ENCODE peak calls at places on chromosomes 3 and 15, in ten cellular contexts. T is mammary epithelial cell, X is fibroblast of pulmonary artery, R is esophagus squamous epithelium, W is epithelial cell of esophagus, V is stomach, G is GM13977, U is heart right ventricle, K is pancreas, S is lower leg skin. Z is an unnamed sample.

GRCh38 chr3:178048768-178049167 is 487.5 kb upstream of the KCNMB2 start:
- DNase-seq in T (no peak), X (no peak), R (no peak), W (no peak), V (no peak), G (no peak), U (no peak), K (no peak), S (no peak), Z (no peak)

GRCh38 chr15:74320358-74321247 is 46.8 kb downstream of the CYP11A1 start:
- DNase-seq in T (peak), X (peak), R (no peak), W (peak), V (peak), G (peak), U (peak), K (peak), S (peak), Z (no peak)

GRCh38 chr15:55879181-55879580 is 114.2 kb downstream of the NEDD4 start:
- DNase-seq in T (no peak), X (peak), R (no peak), W (no peak), V (no peak), G (no peak), U (no peak), K (no peak), S (no peak), Z (no peak)

GRCh38 chr15:48681274-48681840 is 35.8 kb upstream of the FBN1 start:
- DNase-seq in T (peak), X (peak), R (no peak), W (peak), V (no peak), G (no peak), U (no peak), K (no peak), S (no peak), Z (no peak)

GRCh38 chr3:168531116-168531515 is 435.4 kb upstream of the GOLIM4 start:
- DNase-seq in T (no peak), X (no peak), R (no peak), W (no peak), V (no peak), G (no peak), U (no peak), K (no peak), S (no peak), Z (no peak)

GRCh38 chr3:111173328-111173900 is 101.8 kb downstream of the NECTIN3 start:
- DNase-seq in T (peak), X (peak), R (no peak), W (peak), V (no peak), G (no peak), U (no peak), K (no peak), S (no peak), Z (no peak)

GRCh38 chr3:171363211-171363610 is 97.0 kb downstream of the TNIK start:
- DNase-seq in T (no peak), X (no peak), R (no peak), W (no peak), V (no peak), G (no peak), U (no peak), K (no peak), S (no peak), Z (no peak)

GRCh38 chr3:157406376-157406775 is 30.3 kb upstream of the PTX3 start:
- DNase-seq in T (no peak), X (no peak), R (no peak), W (no peak), V (no peak), G (no peak), U (no peak), K (no peak), S (no peak), Z (no peak)

GRCh38 chr3:194138098-194138474 is 2.1 kb downstream of the HES1 start:
- DNase-seq in T (peak), X (peak), R (no peak), W (peak), V (no peak), G (no peak), U (no peak), K (no peak), S (no peak), Z (no peak)

GRCh38 chr3:161475905-161476304 is 20.7 kb upstream of the OTOL1 start:
- DNase-seq in T (peak), X (peak), R (no peak), W (peak), V (no peak), G (no peak), U (no peak), K (no peak), S (no peak), Z (no peak)

GRCh38 chr3:77254967-77255831 is 215.3 kb downstream of the ROBO2 start:
- DNase-seq in T (peak), X (peak), R (no peak), W (peak), V (peak), G (peak), U (no peak), K (peak), S (no peak), Z (no peak)

GRCh38 chr3:16480861-16481569 is 32.5 kb downstream of the RFTN1 start:
- DNase-seq in T (peak), X (peak), R (no peak), W (no peak), V (no peak), G (no peak), U (no peak), K (no peak), S (no peak), Z (no peak)

GRCh38 chr3:59265566-59265965 is 215.7 kb upstream of the CFAP20DC start:
- DNase-seq in T (no peak), X (no peak), R (no peak), W (peak), V (peak), G (no peak), U (no peak), K (no peak), S (no peak), Z (no peak)

GRCh38 chr3:69294014-69294771 is 91.7 kb downstream of the FRMD4B start:
- DNase-seq in T (peak), X (peak), R (no peak), W (peak), V (no peak), G (peak), U (no peak), K (no peak), S (no peak), Z (no peak)

GRCh38 chr3:119660474-119661150 is at the start of gene POPDC2:
- DNase-seq in T (no peak), X (peak), R (no peak), W (no peak), V (no peak), G (no peak), U (no peak), K (no peak), S (no peak), Z (no peak)

GRCh38 chr3:119663885-119664284 is 3.5 kb upstream of the POPDC2 start:
- DNase-seq in T (no peak), X (peak), R (no peak), W (no peak), V (no peak), G (no peak), U (no peak), K (no peak), S (no peak), Z (no peak)

GRCh38 chr3:119664370-119664769 is 4.0 kb upstream of the POPDC2 start:
- DNase-seq in T (peak), X (peak), R (no peak), W (peak), V (no peak), G (no peak), U (no peak), K (no peak), S (no peak), Z (no peak)

GRCh38 chr3:119664850-119665379 is 4.5 kb upstream of the POPDC2 start:
- DNase-seq in T (no peak), X (peak), R (no peak), W (peak), V (no peak), G (no peak), U (no peak), K (no peak), S (no peak), Z (no peak)

GRCh38 chr3:119662604-119663377 is 2.4 kb upstream of the POPDC2 start:
- DNase-seq in T (no peak), X (peak), R (no peak), W (no peak), V (no peak), G (no peak), U (no peak), K (no peak), S (no peak), Z (no peak)
- TF ChIP-seq CTCF in T (no peak), X (peak), R (no peak), W (no peak), V (no peak), G (no peak), U (peak), K (no peak), S (no peak), Z (no peak)

GRCh38 chr3:167100200-167100599 is 279.9 kb downstream of the ZBBX start:
- DNase-seq in T (no peak), X (no peak), R (no peak), W (no peak), V (no peak), G (no peak), U (no peak), K (no peak), S (no peak), Z (no peak)

GRCh38 chr3:167100651-167101050 is 279.4 kb downstream of the ZBBX start:
- DNase-seq in T (no peak), X (no peak), R (no peak), W (no peak), V (no peak), G (no peak), U (no peak), K (no peak), S (no peak), Z (no peak)

GRCh38 chr3:167106456-167106855 is 273.6 kb downstream of the ZBBX start:
- DNase-seq in T (no peak), X (no peak), R (no peak), W (no peak), V (no peak), G (no peak), U (no peak), K (no peak), S (no peak), Z (no peak)

DNA sequence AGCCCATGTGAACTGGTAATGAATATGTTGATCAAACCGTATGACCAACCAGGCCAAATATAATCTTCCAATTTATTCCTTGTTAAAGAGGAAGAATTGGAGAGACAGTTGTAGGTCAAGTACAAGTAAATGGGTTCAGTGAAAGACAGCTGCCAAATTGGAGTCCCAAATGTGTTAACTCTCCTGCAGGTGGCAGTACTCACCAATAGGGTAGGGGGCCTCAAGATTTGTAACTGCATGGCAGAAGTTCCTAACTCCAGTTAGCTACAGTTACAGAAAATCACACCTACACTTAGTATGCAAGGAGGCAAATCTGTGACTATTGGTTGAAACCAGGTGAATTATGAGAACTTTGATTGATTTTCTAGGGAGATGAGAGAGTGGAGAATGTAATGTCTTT is 278.0 kb downstream of the ZBBX start:
- DNase-seq in T (no peak), X (no peak), R (no peak), W (no peak), V (no peak), G (no peak), U (no peak), K (peak), S (no peak), Z (no peak)
- TF ChIP-seq CTCF in T (no peak), X (no peak), R (no peak), W (no peak), V (no peak), G (peak), U (peak), K (no peak), S (no peak), Z (peak)

DNA sequence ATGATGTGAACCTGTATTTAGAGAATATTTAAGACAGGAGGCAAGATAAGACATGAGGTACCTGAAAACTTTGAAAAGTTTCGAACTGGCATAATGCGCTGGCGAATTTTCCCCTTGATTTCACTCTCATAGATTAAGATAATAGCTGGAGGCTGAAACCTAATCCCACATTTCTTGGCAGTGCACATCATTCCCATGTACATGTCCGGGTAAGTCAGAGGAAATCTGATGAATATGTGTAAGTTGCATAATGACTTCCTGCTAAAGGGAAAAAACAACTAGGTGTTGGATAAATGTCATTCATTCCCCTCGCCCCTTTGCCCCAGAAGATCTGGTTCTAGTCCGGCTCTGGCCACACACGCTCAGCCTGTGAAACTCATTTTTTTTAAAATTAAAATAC is 3.6 kb downstream of the CEP19 start:
- DNase-seq in T (no peak), X (peak), R (no peak), W (peak), V (no peak), G (no peak), U (no peak), K (no peak), S (no peak), Z (no peak)
- TF ChIP-seq CTCF in T (no peak), X (no peak), R (no peak), W (no peak), V (no peak), G (no peak), U (no peak), K (no peak), S (no peak), Z (no peak)

GRCh38 chr3:184808021-184808420 is 3.9 kb upstream of the VPS8 start:
- DNase-seq in T (no peak), X (no peak), R (no peak), W (no peak), V (no peak), G (no peak), U (no peak), K (no peak), S (no peak), Z (no peak)
- TF ChIP-seq CTCF in T (no peak), X (no peak), R (no peak), W (peak), V (no peak), G (no peak), U (peak), K (no peak), S (no peak), Z (peak)

DNA sequence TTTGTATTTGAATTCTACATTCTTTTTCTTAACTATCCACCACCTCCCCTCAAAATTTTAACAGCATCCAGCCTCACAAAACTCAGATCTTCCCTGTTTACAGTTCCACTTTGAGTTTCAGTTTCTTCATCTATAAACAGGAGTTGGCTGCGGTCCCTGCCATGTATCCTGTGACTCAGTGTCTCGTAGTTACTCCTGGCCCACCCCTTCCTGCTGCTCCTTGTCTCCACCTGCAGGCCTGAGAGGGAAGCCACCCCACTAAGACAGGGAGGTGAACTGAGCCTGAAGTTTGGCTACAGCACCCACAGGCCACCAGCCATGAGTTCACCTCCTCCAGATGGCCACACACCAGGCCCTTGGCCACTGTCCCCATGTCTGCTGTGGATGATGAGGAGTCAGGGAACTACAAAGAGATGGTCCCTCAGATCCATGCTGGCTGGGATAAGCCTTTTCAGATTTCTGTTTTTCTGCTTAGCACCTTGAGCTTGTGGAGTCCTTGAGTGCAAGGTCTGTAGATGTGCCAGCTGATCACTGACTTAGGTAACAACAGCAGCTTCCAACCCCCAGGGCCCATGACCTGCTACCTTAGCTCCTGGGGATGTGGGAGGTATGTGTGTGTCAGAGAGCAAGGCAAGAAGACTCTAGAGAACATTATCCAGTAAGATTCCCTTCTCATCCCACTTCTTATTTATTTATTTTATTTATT is 37.5 kb downstream of the CD86 start:
- DNase-seq in T (peak), X (peak), R (no peak), W (peak), V (no peak), G (no peak), U (peak), K (no peak), S (no peak), Z (no peak)
- TF ChIP-seq CTCF in T (peak), X (peak), R (peak), W (peak), V (no peak), G (peak), U (no peak), K (no peak), S (no peak), Z (peak)

DNA sequence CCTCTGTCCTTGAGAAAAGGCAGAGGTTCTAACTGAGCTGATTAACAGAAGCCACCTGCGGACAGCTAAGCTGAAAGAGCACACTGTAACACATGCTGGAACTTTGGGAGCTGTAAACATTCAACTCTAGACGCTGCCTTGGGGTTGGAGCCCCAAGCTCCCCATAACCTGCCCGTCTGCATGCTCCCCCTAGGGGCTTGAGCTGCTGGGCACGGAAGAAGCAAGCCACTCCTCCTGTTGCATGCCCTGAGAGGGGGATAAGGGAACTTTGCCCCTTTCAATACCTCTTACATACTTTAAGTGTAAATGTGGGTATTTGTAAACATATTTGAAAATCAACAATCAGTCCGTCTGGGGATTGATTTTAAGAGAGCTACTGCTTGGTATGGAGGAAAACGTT is 188.4 kb downstream of the ADAMTSL3 start:
- DNase-seq in T (no peak), X (no peak), R (no peak), W (no peak), V (no peak), G (no peak), U (no peak), K (no peak), S (no peak), Z (no peak)
- TF ChIP-seq CTCF in T (no peak), X (no peak), R (no peak), W (no peak), V (no peak), G (no peak), U (no peak), K (no peak), S (no peak), Z (no peak)

GRCh38 chr3:9794400-9794799 is 1.5 kb downstream of the ARPC4 start:
- DNase-seq in T (no peak), X (no peak), R (no peak), W (no peak), V (no peak), G (no peak), U (no peak), K (no peak), S (no peak), Z (no peak)

GRCh38 chr3:9795212-9795611 is 2.3 kb downstream of the ARPC4 start:
- DNase-seq in T (no peak), X (no peak), R (no peak), W (no peak), V (no peak), G (no peak), U (no peak), K (no peak), S (no peak), Z (no peak)

GRCh38 chr3:9791790-9792404 is 376 bp downstream of the TADA3 start:
- DNase-seq in T (no peak), X (no peak), R (no peak), W (no peak), V (no peak), G (no peak), U (no peak), K (no peak), S (no peak), Z (no peak)

GRCh38 chr3:9792405-9793160 is at the start of the genes ARPC4 and TADA3:
- DNase-seq in T (peak), X (peak), R (peak), W (peak), V (peak), G (peak), U (peak), K (peak), S (peak), Z (peak)

DNA sequence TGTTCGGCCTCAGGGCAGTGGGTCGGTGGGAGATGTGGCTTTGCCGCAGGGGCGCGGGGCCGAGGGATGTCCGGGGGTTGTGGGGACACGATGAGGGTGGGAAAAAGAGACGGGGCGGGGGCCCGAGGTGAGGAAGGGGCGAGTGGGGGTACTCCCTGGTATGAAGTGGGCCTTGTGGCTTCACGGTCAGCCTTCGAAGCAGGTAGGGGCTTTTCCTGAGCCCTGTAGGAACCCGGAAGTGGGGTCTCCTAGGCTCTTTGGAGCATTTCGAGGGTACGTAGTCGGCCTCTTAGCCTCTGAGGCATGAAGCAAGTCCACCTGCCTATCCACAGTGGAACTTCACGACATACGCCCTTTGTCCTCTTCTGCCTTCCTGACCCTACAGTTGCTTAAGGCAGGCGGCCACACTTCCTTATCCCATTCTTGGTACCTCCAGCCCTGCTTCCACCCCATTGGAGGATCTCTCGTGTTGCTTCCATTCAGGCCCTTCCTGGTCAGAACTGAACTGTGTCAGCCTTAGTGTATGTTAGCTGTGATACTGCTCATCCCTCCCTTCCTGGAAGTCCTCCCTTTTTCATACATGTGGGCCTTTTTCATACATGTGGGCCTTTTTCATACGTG is 389 bp downstream of the ARPC4 start:
- DNase-seq in T (peak), X (peak), R (no peak), W (peak), V (no peak), G (no peak), U (no peak), K (no peak), S (no peak), Z (no peak)
- TF ChIP-seq CTCF in T (no peak), X (no peak), R (no peak), W (no peak), V (no peak), G (no peak), U (no peak), K (no peak), S (no peak), Z (no peak)

DNA sequence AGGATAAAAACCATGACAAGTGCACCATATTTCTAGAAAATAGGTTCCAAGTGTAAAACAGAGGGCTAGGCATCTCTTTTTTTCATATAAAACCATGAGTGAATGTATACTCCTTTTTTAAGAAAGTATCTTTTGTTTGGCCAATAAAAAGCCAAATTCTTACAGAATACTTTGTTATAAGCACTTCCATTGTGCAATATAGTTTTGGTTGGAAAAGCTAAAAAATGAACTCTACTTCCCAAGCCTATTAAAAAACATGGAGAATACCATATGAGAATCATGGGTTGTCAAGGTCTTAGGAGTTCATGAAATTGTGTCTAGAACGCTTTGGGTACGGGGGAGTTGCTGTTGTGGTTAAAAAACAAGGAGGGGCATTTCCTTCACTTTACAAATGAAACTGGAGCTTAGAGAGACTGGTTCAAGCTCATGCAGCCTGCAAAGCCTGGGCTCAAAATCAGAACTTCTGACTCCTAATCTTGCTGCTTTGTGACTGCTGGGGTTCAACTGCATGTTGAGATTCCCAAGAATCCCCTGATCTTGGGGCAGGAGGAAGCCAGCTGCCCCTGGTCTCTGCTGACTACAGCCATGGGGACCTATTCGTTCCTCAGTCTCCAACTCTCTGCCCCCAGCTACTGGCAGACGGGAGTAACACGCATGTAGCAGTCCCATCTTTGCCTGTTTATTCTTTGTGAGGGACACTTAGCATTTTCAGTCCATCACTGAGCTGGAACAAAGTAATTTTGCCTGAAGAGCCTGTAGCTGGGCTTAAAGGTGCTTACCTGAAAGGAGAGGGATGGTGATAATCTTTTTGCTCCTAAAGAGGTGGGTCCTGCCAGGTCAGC is 229.1 kb downstream of the CHST2 start:
- DNase-seq in T (no peak), X (no peak), R (no peak), W (no peak), V (no peak), G (no peak), U (no peak), K (no peak), S (no peak), Z (no peak)
- TF ChIP-seq CTCF in T (no peak), X (peak), R (no peak), W (no peak), V (no peak), G (peak), U (no peak), K (no peak), S (no peak), Z (no peak)